ENCODE peak calls at places on chromosomes 13 and 19, in eight cellular contexts. F is cardiac muscle cell; Q is osteocyte; E is NCI-H460; W is stimulated activated CD4-positive, alpha-beta T cell treated with anti-CD3 and anti-CD28 coated beads, Interleukin-4, amount 100 ng/mL, for 48 hours; N is omental fat pad; C is SJSA1; S is nephron progenitor cell. H is an unnamed sample.

GRCh38 chr13:32663660-32664059 is 77.4 kb downstream of the PDS5B start:
- DNase-seq in F (no peak), N (no peak), Q (no peak), E (no peak), S (no peak), W (no peak), C (no peak), H (no peak)

GRCh38 chr19:55418185-55418584 is 10.6 kb upstream of the UBE2S start:
- DNase-seq in E (peak), S (peak), W (no peak), F (peak), C (peak), N (no peak), Q (no peak), H (peak)

GRCh38 chr13:50340566-50341287 is 325.5 kb downstream of the KCNRG start:
- DNase-seq in S (no peak), E (no peak), Q (no peak), C (no peak), W (no peak), F (no peak), N (no peak), H (no peak)

GRCh38 chr13:45215392-45216077 is 14.7 kb upstream of the KCTD4 start:
- DNase-seq in E (no peak), N (no peak), F (no peak), W (no peak), S (no peak), C (no peak), Q (no peak), H (no peak)

GRCh38 chr19:45153339-45154063 is 7.3 kb downstream of the NKPD1 start:
- DNase-seq in Q (no peak), S (peak), F (peak), E (no peak), C (no peak), N (no peak), W (no peak), H (peak)

GRCh38 chr13:45349438-45349837 is 8.5 kb upstream of the TPT1 start:
- DNase-seq in N (no peak), Q (no peak), S (no peak), F (no peak), C (no peak), W (no peak), E (no peak), H (no peak)

GRCh38 chr19:23393121-23393520 is 2.1 kb downstream of the ZNF91 start:
- DNase-seq in W (no peak), Q (no peak), S (no peak), N (no peak), F (no peak), C (no peak), E (no peak), H (no peak)

GRCh38 chr13:76596216-76596615 is 290.0 kb downstream of the KCTD12 start:
- DNase-seq in F (no peak), N (no peak), Q (no peak), W (no peak), S (no peak), E (no peak), C (no peak), H (no peak)

GRCh38 chr13:112150352-112150751 is 83.4 kb downstream of the SOX1 start:
- DNase-seq in N (no peak), Q (no peak), C (no peak), W (no peak), S (no peak), F (no peak), E (no peak), H (no peak)

GRCh38 chr13:93270769-93271753 is 44.5 kb downstream of the GPC6 start:
- DNase-seq in N (no peak), E (no peak), S (no peak), W (no peak), F (peak), C (no peak), Q (no peak), H (no peak)

GRCh38 chr13:28679628-28680027 is 20.7 kb downstream of the POMP start:
- DNase-seq in N (no peak), E (peak), F (peak), W (no peak), Q (no peak), C (no peak), S (no peak), H (no peak)

GRCh38 chr13:96650301-96650886 is 343.9 kb downstream of the OXGR1 start:
- DNase-seq in W (no peak), S (no peak), F (peak), C (no peak), Q (no peak), N (no peak), E (no peak), H (no peak)

GRCh38 chr13:112724788-112725345 is 35.0 kb downstream of the ATP11A start:
- DNase-seq in W (no peak), C (no peak), S (no peak), Q (no peak), N (no peak), F (no peak), E (no peak), H (no peak)

GRCh38 chr19:38949580-38950367 is 19.0 kb downstream of the MRPS12 start:
- DNase-seq in N (peak), W (peak), F (peak), C (peak), E (peak), Q (peak), S (peak), H (peak)

GRCh38 chr13:44649118-44649455 is 73.0 kb upstream of the TSC22D1 start:
- DNase-seq in C (no peak), E (no peak), W (peak), Q (no peak), F (no peak), S (peak), N (no peak), H (no peak)

GRCh38 chr19:12669272-12670158 is 2.9 kb downstream of the WDR83 start:
- DNase-seq in N (peak), E (peak), W (peak), Q (peak), S (peak), F (peak), C (peak), H (peak)

GRCh38 chr19:3099347-3100145 is 5.4 kb downstream of the GNA11 start:
- DNase-seq in N (no peak), F (no peak), W (no peak), S (no peak), Q (no peak), C (no peak), E (no peak), H (no peak)

GRCh38 chr19:22257916-22258315 is 28.3 kb upstream of the ZNF729 start:
- DNase-seq in Q (no peak), W (no peak), N (no peak), S (no peak), C (no peak), F (no peak), E (no peak), H (no peak)

GRCh38 chr19:51691122-51692064 is 1.7 kb upstream of the SPACA6 start:
- DNase-seq in S (peak), Q (peak), W (no peak), N (no peak), E (no peak), C (no peak), F (peak), H (no peak)

GRCh38 chr13:43368003-43368402 is 344.6 kb downstream of the DNAJC15 start:
- DNase-seq in E (no peak), F (no peak), Q (no peak), C (peak), N (no peak), S (no peak), W (no peak), H (no peak)

GRCh38 chr13:50693755-50694154 is 149.7 kb downstream of the DLEU7 start:
- DNase-seq in E (no peak), C (no peak), N (no peak), S (peak), Q (no peak), F (peak), W (no peak), H (no peak)

GRCh38 chr13:20198781-20199180 is 6.0 kb upstream of the GJB2 start:
- DNase-seq in E (no peak), C (no peak), W (no peak), F (no peak), Q (no peak), S (no peak), N (no peak), H (no peak)

GRCh38 chr13:112248909-112249592 is 127.1 kb upstream of the SPACA7 start:
- DNase-seq in F (no peak), C (peak), S (no peak), Q (peak), W (no peak), E (no peak), N (no peak), H (no peak)

GRCh38 chr13:44045179-44045562 is 165.5 kb downstream of the LACC1 start:
- DNase-seq in F (no peak), Q (no peak), C (no peak), W (no peak), S (no peak), E (no peak), N (no peak), H (peak)

H was measured in caudate nucleus.